ENCODE peak calls at places on chromosomes 3 and 15, in nine cellular contexts. L is GM13976; B is A172; N is tibial artery; U is mucosa of gallbladder; K is ovary; R is NCI-H1092 treated with DMSO at 0.1 percent for 48 hours; A is renal cortical epithelial cell; M is activated CD8-positive, alpha-beta memory T cell treated with anti-CD3 and anti-CD28 coated beads for 1 hour. S is an unnamed sample.

GRCh38 chr3:115272036-115272824 is 125.1 kb upstream of the ZBTB20 start:
- DNase-seq in L (no peak), B (peak), N (no peak), U (no peak), K (no peak), R (peak), A (peak), M (no peak), S (peak)

GRCh38 chr3:69273895-69274294 is 112.0 kb downstream of the FRMD4B start:
- DNase-seq in L (no peak), B (peak), N (no peak), U (no peak), K (no peak), R (no peak), A (no peak), M (no peak), S (no peak)

GRCh38 chr15:31758126-31758525 is 272.2 kb upstream of the CHRNA7 start:
- DNase-seq in L (no peak), B (peak), N (no peak), U (peak), K (no peak), R (peak), A (peak), M (no peak), S (peak)

GRCh38 chr3:156919818-156920217 is 93.7 kb downstream of the LEKR1 start:
- DNase-seq in L (no peak), B (no peak), N (no peak), U (no peak), K (no peak), R (no peak), A (no peak), M (no peak), S (no peak)

GRCh38 chr3:84318273-84318809 is 640.4 kb upstream of the CADM2 start:
- DNase-seq in L (no peak), B (no peak), N (no peak), U (no peak), K (no peak), R (no peak), A (no peak), M (no peak), S (peak)

GRCh38 chr3:72821170-72821781 is 27.0 kb downstream of the SHQ1 start:
- DNase-seq in L (peak), B (peak), N (no peak), U (peak), K (no peak), R (no peak), A (peak), M (no peak), S (peak)

GRCh38 chr3:81643721-81644120 is 117.7 kb downstream of the GBE1 start:
- DNase-seq in L (no peak), B (peak), N (no peak), U (no peak), K (no peak), R (peak), A (peak), M (no peak), S (peak)

GRCh38 chr15:38683382-38684242 is 119.0 kb upstream of the RASGRP1 start:
- DNase-seq in L (peak), B (peak), N (no peak), U (peak), K (peak), R (peak), A (peak), M (peak), S (peak)

GRCh38 chr3:10999516-10999915 is 7.0 kb downstream of the SLC6A1 start:
- DNase-seq in L (no peak), B (no peak), N (no peak), U (no peak), K (no peak), R (no peak), A (no peak), M (no peak), S (no peak)

GRCh38 chr15:66454143-66454542 is 43.4 kb downstream of the SNAPC5 start:
- DNase-seq in L (no peak), B (no peak), N (no peak), U (no peak), K (no peak), R (no peak), A (peak), M (no peak), S (no peak)

GRCh38 chr3:128683957-128684356 is 33.3 kb upstream of the RPN1 start:
- DNase-seq in L (no peak), B (no peak), N (no peak), U (no peak), K (no peak), R (no peak), A (no peak), M (no peak), S (no peak)

GRCh38 chr3:9782777-9783176 is 9.5 kb downstream of the TADA3 start:
- DNase-seq in L (no peak), B (no peak), N (no peak), U (no peak), K (no peak), R (no peak), A (no peak), M (no peak), S (peak)

GRCh38 chr15:38471974-38472373 is 18.0 kb downstream of the FAM98B start:
- DNase-seq in L (no peak), B (no peak), N (no peak), U (no peak), K (no peak), R (no peak), A (no peak), M (no peak), S (no peak)

S was measured in NCI-H69.